ENCODE peak calls at places on chromosomes 3 and 15, in four cellular contexts. One of them, this sample, is unnamed. For H3K4me1, the result is how much of the 10 kb centered on the place peaks cover.

GRCh38 chr3:53255360-53255774 is 455 bp downstream of the TKT start:
- DNase-seq in PC-9: no peak
- DNase-seq in tibial nerve: no peak
- DNase-seq in CD4-positive, CD25-positive, alpha-beta regulatory T cell: peak
- DNase-seq in this sample: peak

GRCh38 chr3:59709702-59710555 is 660.1 kb upstream of the CFAP20DC start:
- DNase-seq in PC-9: no peak
- DNase-seq in tibial nerve: peak
- DNase-seq in CD4-positive, CD25-positive, alpha-beta regulatory T cell: peak
- DNase-seq in this sample: peak

GRCh38 chr15:92821491-92822116 is 78.5 kb upstream of the CHD2 start:
- DNase-seq in PC-9: no peak
- DNase-seq in tibial nerve: no peak
- DNase-seq in CD4-positive, CD25-positive, alpha-beta regulatory T cell: no peak
- DNase-seq in this sample: no peak

GRCh38 chr3:157499342-157499963 is 3.8 kb downstream of the VEPH1 start:
- DNase-seq in PC-9: peak
- DNase-seq in tibial nerve: no peak
- DNase-seq in CD4-positive, CD25-positive, alpha-beta regulatory T cell: no peak
- DNase-seq in this sample: peak

GRCh38 chr3:153595186-153595815 is 433.3 kb downstream of the RAP2B start:
- DNase-seq in PC-9: no peak
- DNase-seq in tibial nerve: no peak
- DNase-seq in CD4-positive, CD25-positive, alpha-beta regulatory T cell: no peak
- DNase-seq in this sample: no peak

GRCh38 chr15:65940618-65940909 is 71.3 kb downstream of the RAB11A start:
- DNase-seq in PC-9: peak
- DNase-seq in tibial nerve: no peak
- DNase-seq in CD4-positive, CD25-positive, alpha-beta regulatory T cell: no peak
- DNase-seq in this sample: no peak

GRCh38 chr15:78131295-78132021 is at the start of gene CIB2:
- DNase-seq in PC-9: peak
- DNase-seq in tibial nerve: no peak
- DNase-seq in CD4-positive, CD25-positive, alpha-beta regulatory T cell: peak
- DNase-seq in this sample: peak

GRCh38 chr15:35038655-35039534 is 46.2 kb downstream of the NANOGP8 start:
- DNase-seq in PC-9: no peak
- DNase-seq in tibial nerve: no peak
- DNase-seq in CD4-positive, CD25-positive, alpha-beta regulatory T cell: no peak
- DNase-seq in this sample: no peak

GRCh38 chr3:96370637-96371036 is 443.8 kb upstream of the EPHA6 start:
- DNase-seq in PC-9: no peak
- DNase-seq in tibial nerve: no peak
- DNase-seq in CD4-positive, CD25-positive, alpha-beta regulatory T cell: no peak
- DNase-seq in this sample: no peak

GRCh38 chr3:8069981-8070380 is 431.6 kb upstream of the LMCD1 start:
- DNase-seq in PC-9: no peak
- DNase-seq in tibial nerve: no peak
- DNase-seq in CD4-positive, CD25-positive, alpha-beta regulatory T cell: no peak
- DNase-seq in this sample: no peak

GRCh38 chr3:45163481-45163880 is 17.3 kb upstream of the CDCP1 start:
- DNase-seq in PC-9: no peak
- DNase-seq in tibial nerve: no peak
- DNase-seq in CD4-positive, CD25-positive, alpha-beta regulatory T cell: no peak
- DNase-seq in this sample: no peak

GRCh38 chr3:123075359-123075758 is 8.5 kb downstream of the PDIA5 start:
- DNase-seq in PC-9: no peak
- DNase-seq in tibial nerve: no peak
- DNase-seq in CD4-positive, CD25-positive, alpha-beta regulatory T cell: no peak
- DNase-seq in this sample: no peak

GRCh38 chr3:169243122-169243521 is 420.4 kb downstream of the MECOM start:
- DNase-seq in PC-9: no peak
- DNase-seq in tibial nerve: no peak
- DNase-seq in CD4-positive, CD25-positive, alpha-beta regulatory T cell: no peak
- DNase-seq in this sample: no peak

GRCh38 chr15:63083541-63083940 is 38.1 kb upstream of the LACTB start:
- DNase-seq in PC-9: no peak
- DNase-seq in tibial nerve: no peak
- DNase-seq in CD4-positive, CD25-positive, alpha-beta regulatory T cell: no peak
- DNase-seq in this sample: no peak

GRCh38 chr15:100373037-100373896 is 31.5 kb upstream of the ADAMTS17 start:
- DNase-seq in PC-9: no peak
- DNase-seq in tibial nerve: no peak
- DNase-seq in CD4-positive, CD25-positive, alpha-beta regulatory T cell: no peak
- DNase-seq in this sample: no peak

GRCh38 chr3:70028311-70028710 is 28.8 kb downstream of the SAMMSON start:
- DNase-seq in PC-9: no peak
- DNase-seq in tibial nerve: no peak
- DNase-seq in CD4-positive, CD25-positive, alpha-beta regulatory T cell: no peak
- DNase-seq in this sample: no peak

GRCh38 chr15:81536296-81536695 is 162.3 kb upstream of the TMC3 start:
- DNase-seq in PC-9: no peak
- DNase-seq in tibial nerve: no peak
- DNase-seq in CD4-positive, CD25-positive, alpha-beta regulatory T cell: no peak
- DNase-seq in this sample: no peak

GRCh38 chr15:68843425-68844311 is 23.0 kb upstream of the ANP32A start:
- DNase-seq in PC-9: no peak
- DNase-seq in tibial nerve: no peak
- DNase-seq in CD4-positive, CD25-positive, alpha-beta regulatory T cell: peak
- DNase-seq in this sample: no peak

GRCh38 chr3:49906004-49906860 is 2.6 kb upstream of the MST1R start:
- DNase-seq in PC-9: peak
- DNase-seq in tibial nerve: peak
- DNase-seq in CD4-positive, CD25-positive, alpha-beta regulatory T cell: peak
- DNase-seq in this sample: peak

GRCh38 chr15:79952329-79952728 is 18.7 kb downstream of the BCL2A1 start:
- DNase-seq in PC-9: no peak
- DNase-seq in tibial nerve: no peak
- DNase-seq in CD4-positive, CD25-positive, alpha-beta regulatory T cell: no peak
- DNase-seq in this sample: no peak

GRCh38 chr15:69760890-69761568 is 308.4 kb downstream of the RPLP1 start:
- DNase-seq in PC-9: peak
- DNase-seq in tibial nerve: peak
- DNase-seq in CD4-positive, CD25-positive, alpha-beta regulatory T cell: peak
- DNase-seq in this sample: no peak

GRCh38 chr3:1962531-1963090 is 136.1 kb upstream of the CNTN4 start:
- DNase-seq in PC-9: no peak
- DNase-seq in tibial nerve: no peak
- DNase-seq in CD4-positive, CD25-positive, alpha-beta regulatory T cell: no peak
- DNase-seq in this sample: no peak

GRCh38 chr3:78013653-78014052 is 973.8 kb downstream of the ROBO2 start:
- DNase-seq in PC-9: no peak
- DNase-seq in tibial nerve: no peak
- DNase-seq in CD4-positive, CD25-positive, alpha-beta regulatory T cell: no peak
- DNase-seq in this sample: no peak

GRCh38 chr3:59839283-59839682 is 789.5 kb upstream of the CFAP20DC start:
- DNase-seq in PC-9: no peak
- DNase-seq in tibial nerve: no peak
- DNase-seq in CD4-positive, CD25-positive, alpha-beta regulatory T cell: no peak
- DNase-seq in this sample: no peak

GRCh38 chr15:65757256-65757655 is 34.8 kb downstream of the DENND4A start:
- DNase-seq in PC-9: no peak
- DNase-seq in tibial nerve: no peak
- DNase-seq in CD4-positive, CD25-positive, alpha-beta regulatory T cell: no peak
- DNase-seq in this sample: no peak

GRCh38 chr15:73485372-73485771 is 42.4 kb downstream of the REC114 start:
- DNase-seq in PC-9: no peak
- DNase-seq in tibial nerve: no peak
- DNase-seq in CD4-positive, CD25-positive, alpha-beta regulatory T cell: no peak
- DNase-seq in this sample: no peak

GRCh38 chr3:45628746-45629145 is 34.2 kb downstream of the LIMD1 start:
- DNase-seq in PC-9: no peak
- DNase-seq in tibial nerve: no peak
- DNase-seq in CD4-positive, CD25-positive, alpha-beta regulatory T cell: no peak
- DNase-seq in this sample: no peak

GRCh38 chr3:62870321-62870720 is 4.9 kb downstream of the CADPS start:
- DNase-seq in PC-9: no peak
- DNase-seq in tibial nerve: no peak
- DNase-seq in CD4-positive, CD25-positive, alpha-beta regulatory T cell: no peak
- DNase-seq in this sample: no peak

GRCh38 chr15:74036271-74037170 is 42.0 kb downstream of the PML start:
- DNase-seq in PC-9: peak
- DNase-seq in tibial nerve: peak
- DNase-seq in CD4-positive, CD25-positive, alpha-beta regulatory T cell: no peak
- DNase-seq in this sample: no peak

GRCh38 chr3:134879991-134880390 is 84.9 kb downstream of the EPHB1 start:
- DNase-seq in PC-9: no peak
- DNase-seq in tibial nerve: no peak
- DNase-seq in CD4-positive, CD25-positive, alpha-beta regulatory T cell: no peak
- DNase-seq in this sample: no peak

GRCh38 chr3:148554367-148554766 is 143.3 kb upstream of the AGTR1 start:
- DNase-seq in PC-9: no peak
- DNase-seq in tibial nerve: no peak
- DNase-seq in CD4-positive, CD25-positive, alpha-beta regulatory T cell: no peak
- DNase-seq in this sample: no peak

GRCh38 chr3:11391930-11392688 is 119.9 kb downstream of the ATG7 start:
- DNase-seq in PC-9: peak
- DNase-seq in tibial nerve: no peak
- DNase-seq in CD4-positive, CD25-positive, alpha-beta regulatory T cell: no peak
- DNase-seq in this sample: no peak

GRCh38 chr15:78149805-78150751 is 916 bp downstream of the IDH3A start:
- DNase-seq in PC-9: no peak
- DNase-seq in tibial nerve: no peak
- DNase-seq in CD4-positive, CD25-positive, alpha-beta regulatory T cell: no peak
- DNase-seq in this sample: no peak

GRCh38 chr3:120850326-120851295 is 57.4 kb upstream of the STXBP5L start:
- DNase-seq in PC-9: no peak
- DNase-seq in tibial nerve: no peak
- DNase-seq in CD4-positive, CD25-positive, alpha-beta regulatory T cell: no peak
- DNase-seq in this sample: no peak

GRCh38 chr15:95266481-95267061 is 1035.2 kb downstream of the MCTP2 start:
- DNase-seq in PC-9: no peak
- DNase-seq in tibial nerve: peak
- DNase-seq in CD4-positive, CD25-positive, alpha-beta regulatory T cell: no peak
- DNase-seq in this sample: no peak

GRCh38 chr15:64247906-64248541 is 85.2 kb upstream of the PPIB start:
- DNase-seq in PC-9: peak
- DNase-seq in tibial nerve: no peak
- DNase-seq in CD4-positive, CD25-positive, alpha-beta regulatory T cell: peak
- DNase-seq in this sample: no peak

GRCh38 chr3:11156026-11156410 is 1.7 kb downstream of the HRH1 start:
- DNase-seq in PC-9: no peak
- DNase-seq in tibial nerve: no peak
- DNase-seq in CD4-positive, CD25-positive, alpha-beta regulatory T cell: no peak
- DNase-seq in this sample: no peak

GRCh38 chr15:69501456-69501855 is 48.8 kb downstream of the RPLP1 start:
- DNase-seq in PC-9: no peak
- DNase-seq in tibial nerve: no peak
- DNase-seq in CD4-positive, CD25-positive, alpha-beta regulatory T cell: no peak
- DNase-seq in this sample: no peak

GRCh38 chr3:15519096-15519495 is 2.4 kb downstream of the COLQ start:
- DNase-seq in PC-9: no peak
- DNase-seq in tibial nerve: no peak
- DNase-seq in CD4-positive, CD25-positive, alpha-beta regulatory T cell: no peak
- DNase-seq in this sample: no peak

GRCh38 chr3:129557737-129558037 is 14.7 kb downstream of the H1-8 start:
- DNase-seq in PC-9: no peak
- DNase-seq in tibial nerve: no peak
- DNase-seq in CD4-positive, CD25-positive, alpha-beta regulatory T cell: no peak
- DNase-seq in this sample: no peak
- H3K4me1 ChIP-seq in PC-9: under half
- H3K4me1 ChIP-seq in tibial nerve: half or more
- H3K4me1 ChIP-seq in CD4-positive, CD25-positive, alpha-beta regulatory T cell: under half
- H3K4me1 ChIP-seq in this sample: half or more

GRCh38 chr3:61686228-61686648 is 124.9 kb downstream of the PTPRG start:
- DNase-seq in PC-9: peak
- DNase-seq in tibial nerve: no peak
- DNase-seq in CD4-positive, CD25-positive, alpha-beta regulatory T cell: no peak
- DNase-seq in this sample: no peak

GRCh38 chr3:61687663-61688306 is 126.4 kb downstream of the PTPRG start:
- DNase-seq in PC-9: no peak
- DNase-seq in tibial nerve: no peak
- DNase-seq in CD4-positive, CD25-positive, alpha-beta regulatory T cell: no peak
- DNase-seq in this sample: no peak

GRCh38 chr3:61684386-61684785 is 123.0 kb downstream of the PTPRG start:
- DNase-seq in PC-9: no peak
- DNase-seq in tibial nerve: peak
- DNase-seq in CD4-positive, CD25-positive, alpha-beta regulatory T cell: no peak
- DNase-seq in this sample: no peak

GRCh38 chr3:61687206-61687605 is 125.8 kb downstream of the PTPRG start:
- DNase-seq in PC-9: no peak
- DNase-seq in tibial nerve: no peak
- DNase-seq in CD4-positive, CD25-positive, alpha-beta regulatory T cell: no peak
- DNase-seq in this sample: no peak

GRCh38 chr3:61685755-61686154 is 124.4 kb downstream of the PTPRG start:
- DNase-seq in PC-9: no peak
- DNase-seq in tibial nerve: no peak
- DNase-seq in CD4-positive, CD25-positive, alpha-beta regulatory T cell: no peak
- DNase-seq in this sample: no peak
- H3K27ac ChIP-seq in PC-9: no peak
- H3K27ac ChIP-seq in tibial nerve: no peak
- H3K27ac ChIP-seq in CD4-positive, CD25-positive, alpha-beta regulatory T cell: no peak
- H3K27ac ChIP-seq in this sample: no peak

GRCh38 chr3:172201990-172202318 is 162.6 kb downstream of the FNDC3B start:
- DNase-seq in PC-9: no peak
- DNase-seq in tibial nerve: no peak
- DNase-seq in CD4-positive, CD25-positive, alpha-beta regulatory T cell: no peak
- DNase-seq in this sample: no peak
- H3K4me1 ChIP-seq in PC-9: under half
- H3K4me1 ChIP-seq in tibial nerve: under half
- H3K4me1 ChIP-seq in CD4-positive, CD25-positive, alpha-beta regulatory T cell: under half
- H3K4me1 ChIP-seq in this sample: under half

GRCh38 chr3:14234197-14235002 is 55.8 kb downstream of the LSM3 start:
- DNase-seq in PC-9: peak
- DNase-seq in tibial nerve: peak
- DNase-seq in CD4-positive, CD25-positive, alpha-beta regulatory T cell: no peak
- DNase-seq in this sample: peak
- H3K27ac ChIP-seq in PC-9: peak
- H3K27ac ChIP-seq in tibial nerve: peak
- H3K27ac ChIP-seq in CD4-positive, CD25-positive, alpha-beta regulatory T cell: no peak
- H3K27ac ChIP-seq in this sample: peak